ENCODE peak calls at places on chromosomes 2 and 18, in nine cellular contexts. T, N, B, O, Q, H, S, W and G are unnamed samples. For H3K27me3, the result is how much of the 10 kb centered on the place peaks cover.

GRCh38 chr2:223970343-223971128 is 13.3 kb downstream of the MRPL44 start:
- DNase-seq in S (peak), W (peak), Q (peak), H (peak), T (no peak), O (no peak), B (no peak), N (peak), G (no peak)

GRCh38 chr2:19843992-19844515 is 57.7 kb downstream of the TTC32 start:
- DNase-seq in O (no peak), Q (no peak), T (no peak), B (no peak), W (no peak), H (no peak), N (no peak), S (no peak), G (no peak)

GRCh38 chr2:122166820-122167219 is 411.4 kb downstream of the TSN start:
- DNase-seq in Q (no peak), B (no peak), H (no peak), N (no peak), S (no peak), T (no peak), W (no peak), O (no peak), G (no peak)

GRCh38 chr2:239791727-239792648 is 233.2 kb downstream of the NDUFA10 start:
- DNase-seq in T (no peak), O (no peak), N (no peak), S (no peak), W (no peak), Q (no peak), H (no peak), B (peak), G (no peak)

GRCh38 chr2:96259497-96259921 is 6.3 kb downstream of the TMEM127 start:
- DNase-seq in T (no peak), H (no peak), O (no peak), W (no peak), N (no peak), B (peak), Q (no peak), S (no peak), G (no peak)

GRCh38 chr2:17273066-17273465 is 245.2 kb downstream of the RAD51AP2 start:
- DNase-seq in N (no peak), B (no peak), S (peak), O (no peak), Q (no peak), W (no peak), T (no peak), H (no peak), G (no peak)

GRCh38 chr2:214543386-214543955 is 132.6 kb downstream of the VWC2L start:
- DNase-seq in Q (no peak), T (peak), B (no peak), W (peak), S (peak), H (peak), O (no peak), N (peak), G (no peak)

GRCh38 chr2:263774-264492 is at the start of gene SH3YL1:
- DNase-seq in T (no peak), W (no peak), H (no peak), O (peak), N (peak), Q (peak), S (peak), B (peak), G (peak)

GRCh38 chr2:43032248-43032893 is 194.0 kb downstream of the ZFP36L2 start:
- DNase-seq in W (no peak), Q (peak), N (peak), T (no peak), O (no peak), B (no peak), H (no peak), S (peak), G (no peak)

GRCh38 chr18:49249523-49249922 is 210.9 kb downstream of the DYM start:
- DNase-seq in W (peak), O (no peak), T (peak), H (peak), N (peak), Q (peak), B (no peak), S (peak), G (no peak)

GRCh38 chr18:10312316-10313015 is 142.0 kb upstream of the APCDD1 start:
- DNase-seq in T (no peak), Q (no peak), B (no peak), H (no peak), W (no peak), O (no peak), N (no peak), S (no peak), G (no peak)

GRCh38 chr18:56139792-56140254 is 498.6 kb downstream of the TXNL1 start:
- DNase-seq in W (peak), N (no peak), T (no peak), B (no peak), H (peak), Q (peak), S (no peak), O (peak), G (no peak)

GRCh38 chr2:43185146-43185545 is 41.3 kb downstream of the ZFP36L2 start:
- DNase-seq in H (no peak), B (no peak), Q (no peak), W (peak), S (no peak), O (no peak), T (no peak), N (no peak), G (no peak)

GRCh38 chr2:214960677-214961076 is 151.2 kb upstream of the BARD1 start:
- DNase-seq in S (peak), O (no peak), W (peak), H (no peak), N (peak), T (no peak), B (no peak), Q (peak), G (no peak)

GRCh38 chr2:74239346-74239745 is 40.9 kb downstream of the MTHFD2 start:
- DNase-seq in B (no peak), O (no peak), H (no peak), N (no peak), Q (no peak), T (no peak), S (no peak), W (no peak), G (no peak)

GRCh38 chr2:72129676-72130340 is 17.9 kb downstream of the CYP26B1 start:
- DNase-seq in S (peak), T (no peak), H (no peak), B (no peak), Q (peak), W (no peak), N (no peak), O (no peak), G (no peak)

GRCh38 chr2:172082944-172083718 is 2.2 kb upstream of the DLX1 start:
- DNase-seq in Q (no peak), O (no peak), W (no peak), N (no peak), H (no peak), B (no peak), T (no peak), S (no peak), G (no peak)

GRCh38 chr2:172079838-172080640 is 5.3 kb upstream of the DLX1 start:
- DNase-seq in O (no peak), W (peak), S (no peak), B (no peak), N (no peak), Q (no peak), H (no peak), T (no peak), G (no peak)

GRCh38 chr2:172082105-172082943 is 3.0 kb upstream of the DLX1 start:
- DNase-seq in W (no peak), Q (no peak), N (no peak), O (no peak), S (no peak), B (no peak), H (no peak), T (no peak), G (no peak)

GRCh38 chr2:172080641-172081230 is 4.6 kb upstream of the DLX1 start:
- DNase-seq in Q (no peak), W (no peak), N (no peak), S (no peak), O (no peak), H (no peak), B (no peak), T (no peak), G (no peak)

DNA sequence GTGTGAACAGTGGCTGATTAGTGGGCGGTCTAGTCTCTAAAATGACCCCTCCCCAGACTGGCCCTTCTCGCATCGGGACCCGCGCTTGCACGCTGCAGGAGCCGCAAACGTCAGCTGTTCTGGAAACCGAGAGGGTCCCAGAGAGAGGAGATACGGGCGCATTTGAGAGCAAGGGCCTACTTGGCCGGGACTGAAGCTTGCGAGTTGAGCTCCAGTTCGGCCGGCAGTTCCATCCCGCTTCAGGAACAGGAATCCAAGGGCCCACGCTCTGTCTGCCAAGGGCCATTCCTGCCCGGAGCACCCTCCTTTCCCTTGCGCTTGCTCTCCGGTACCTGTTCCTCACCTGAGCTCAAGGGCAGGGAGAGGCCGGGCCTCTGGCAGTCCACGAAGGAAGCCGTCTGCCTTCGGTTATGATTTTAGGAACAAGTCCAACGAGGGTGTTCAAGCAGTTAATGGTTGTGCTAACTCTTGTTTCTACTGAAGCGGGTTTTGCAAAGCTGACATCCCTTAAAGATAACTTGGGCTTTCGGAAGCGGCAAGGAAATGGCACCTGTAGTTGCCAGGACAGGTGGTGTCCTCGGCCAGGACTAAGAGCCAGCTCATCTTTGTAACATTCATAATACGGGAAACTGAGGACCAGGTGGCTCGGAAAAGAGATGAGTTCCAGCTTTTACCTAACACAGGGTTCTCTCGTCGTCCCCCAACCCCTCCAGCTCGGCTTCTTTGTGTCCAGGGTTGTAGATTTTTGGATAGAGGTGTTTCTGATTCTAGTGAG is 3.9 kb upstream of the DLX1 start:
- DNase-seq in W (no peak), Q (no peak), B (no peak), H (no peak), T (no peak), O (no peak), S (no peak), N (no peak), G (no peak)
- H3K27me3 ChIP-seq in W (half or more), Q (half or more), B (under half), H (under half), T (half or more), O (half or more), S (under half), N (under half), G (under half)

GRCh38 chr2:241095594-241096290 is 6.3 kb downstream of the MTERF4 start:
- DNase-seq in O (no peak), T (no peak), W (no peak), B (no peak), H (no peak), N (no peak), Q (no peak), S (no peak), G (no peak)
- H3K27me3 ChIP-seq in O (under half), T (under half), W (under half), B (under half), H (under half), N (under half), Q (under half), S (under half), G (under half)

GRCh38 chr18:28576941-28577340 is 400.0 kb upstream of the CDH2 start:
- DNase-seq in W (peak), B (no peak), O (no peak), S (no peak), H (no peak), T (no peak), N (peak), Q (no peak), G (no peak)
- H3K27me3 ChIP-seq in W (under half), B (under half), O (under half), S (under half), H (under half), T (under half), N (under half), Q (under half), G (under half)

DNA sequence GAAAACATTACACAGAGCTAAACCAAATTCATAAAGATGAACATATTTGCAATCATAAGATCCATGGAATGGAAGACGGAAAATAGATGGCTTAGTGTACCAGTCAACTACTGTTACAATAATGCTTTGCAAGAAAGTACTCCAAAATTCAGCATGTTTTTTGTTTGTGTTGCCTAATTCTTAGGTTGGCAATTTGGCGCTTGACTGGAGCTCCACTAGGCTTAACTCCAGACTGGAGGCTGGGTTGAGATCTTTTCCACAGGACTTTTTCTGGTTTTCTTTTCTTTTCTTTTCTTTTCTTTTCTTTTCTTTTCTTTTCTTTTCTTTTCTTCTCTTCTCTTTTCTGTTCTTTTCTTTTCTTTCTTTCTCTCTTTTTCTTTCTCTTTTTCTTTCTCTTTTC is 600.6 kb upstream of the SYT4 start:
- DNase-seq in S (no peak), T (no peak), O (no peak), W (no peak), B (no peak), Q (no peak), N (no peak), H (no peak), G (no peak)
- H3K27me3 ChIP-seq in S (under half), T (under half), O (under half), W (under half), B (under half), Q (under half), N (under half), H (under half), G (under half)

GRCh38 chr2:113285816-113286215 is 7.1 kb upstream of the PAX8 start:
- DNase-seq in N (no peak), B (peak), W (no peak), S (no peak), T (no peak), Q (no peak), O (no peak), H (no peak), G (no peak)

GRCh38 chr2:113291191-113291590 is 12.5 kb upstream of the PAX8 start:
- DNase-seq in W (no peak), Q (no peak), S (no peak), N (no peak), T (no peak), H (no peak), O (no peak), B (peak), G (no peak)
- H3K27me3 ChIP-seq in W (under half), Q (half or more), S (under half), N (under half), T (under half), H (under half), O (under half), B (under half), G (under half)

GRCh38 chr2:226671177-226671676 is 128.4 kb downstream of the IRS1 start:
- DNase-seq in O (no peak), S (no peak), H (no peak), W (no peak), N (peak), B (no peak), Q (no peak), T (no peak), G (no peak)

GRCh38 chr2:226677080-226677479 is 122.5 kb downstream of the IRS1 start:
- DNase-seq in Q (no peak), B (no peak), S (no peak), H (no peak), T (no peak), O (no peak), N (no peak), W (no peak), G (no peak)

GRCh38 chr2:226673314-226673723 is 126.3 kb downstream of the IRS1 start:
- DNase-seq in O (no peak), B (no peak), W (peak), T (no peak), N (peak), H (peak), S (peak), Q (peak), G (no peak)

GRCh38 chr2:226676618-226677017 is 123.0 kb downstream of the IRS1 start:
- DNase-seq in Q (no peak), O (no peak), H (no peak), N (no peak), W (no peak), S (no peak), B (no peak), T (no peak), G (no peak)

DNA sequence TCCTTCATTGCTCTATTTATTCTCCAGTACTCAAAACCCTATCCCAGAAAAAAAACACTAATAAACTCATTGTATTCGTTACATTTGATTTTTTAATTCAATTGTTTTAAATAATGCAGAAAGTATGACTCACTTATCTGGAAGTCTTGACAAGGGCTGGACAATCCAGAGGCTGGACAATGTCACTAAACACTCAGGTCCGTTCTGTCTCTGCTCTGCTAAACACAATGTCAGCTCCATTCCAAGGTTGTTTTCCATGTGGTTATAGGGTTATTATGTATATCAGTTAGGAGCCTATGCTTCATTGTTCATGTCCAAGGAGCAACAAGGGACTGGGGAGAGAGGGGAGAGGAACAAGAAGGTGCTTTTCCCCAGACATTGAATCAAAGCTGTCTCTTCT is 125.5 kb downstream of the IRS1 start:
- DNase-seq in T (no peak), H (peak), B (no peak), S (no peak), O (no peak), W (no peak), N (no peak), Q (peak), G (no peak)
- H3K27me3 ChIP-seq in T (under half), H (under half), B (under half), S (under half), O (under half), W (under half), N (under half), Q (under half), G (under half)

GRCh38 chr2:148996805-148997204 is 41.7 kb upstream of the LYPD6B start:
- DNase-seq in N (no peak), B (no peak), Q (no peak), W (no peak), S (no peak), H (no peak), O (no peak), T (no peak), G (no peak)
- H3K27me3 ChIP-seq in N (under half), B (under half), Q (under half), W (under half), S (under half), H (under half), O (under half), T (under half), G (under half)